ENCODE peak calls at places on chromosomes 4 and X, in nine cellular contexts. H is HCT116, N is body of pancreas, C is tibial nerve, L is HepG2, Y is right lobe of liver, U is ovary, O is breast epithelium, R is IMR-90. E is an unnamed sample.

GRCh38 chrX:82648062-82648461 is 860.0 kb upstream of the POU3F4 start:
- DNase-seq in R (no peak), L (no peak), U (no peak), O (no peak), Y (no peak), C (no peak), N (no peak), H (no peak), E (no peak)

GRCh38 chr4:72449705-72450104 is 119.3 kb downstream of the ADAMTS3 start:
- DNase-seq in H (no peak), Y (no peak), R (peak), U (no peak), N (no peak), C (no peak), O (no peak), L (no peak), E (no peak)

GRCh38 chr4:90960840-90961239 is 833.6 kb downstream of the CCSER1 start:
- DNase-seq in O (no peak), U (no peak), R (no peak), Y (no peak), L (no peak), H (no peak), C (no peak), N (no peak), E (no peak)

GRCh38 chr4:16794816-16795445 is 103.5 kb downstream of the LDB2 start:
- DNase-seq in U (peak), Y (peak), H (peak), L (peak), N (peak), O (no peak), R (peak), C (peak), E (peak)

GRCh38 chr4:140603286-140603685 is 34.5 kb upstream of the UCP1 start:
- DNase-seq in Y (no peak), C (no peak), H (no peak), O (no peak), L (no peak), R (no peak), N (no peak), U (no peak), E (no peak)

GRCh38 chr4:10664408-10664807 is 20.2 kb downstream of the CLNK start:
- DNase-seq in O (peak), L (no peak), N (no peak), Y (no peak), H (no peak), C (peak), R (peak), U (no peak), E (no peak)

GRCh38 chr4:23775694-23776093 is 114.2 kb downstream of the PPARGC1A start:
- DNase-seq in R (no peak), Y (no peak), L (peak), U (no peak), O (no peak), H (no peak), N (no peak), C (no peak), E (no peak)

GRCh38 chr4:120658772-120659171 is 263.8 kb downstream of the PRDM5 start:
- DNase-seq in Y (no peak), L (no peak), C (no peak), O (no peak), N (no peak), H (no peak), R (no peak), U (no peak), E (no peak)

GRCh38 chr4:53043900-53044650 is 182.0 kb downstream of the RASL11B start:
- DNase-seq in C (no peak), O (no peak), H (no peak), U (no peak), Y (no peak), L (no peak), R (no peak), N (no peak), E (no peak)

GRCh38 chr4:8865681-8866310 is 5.8 kb downstream of the HMX1 start:
- DNase-seq in O (no peak), H (no peak), N (no peak), U (no peak), Y (no peak), C (no peak), L (no peak), R (no peak), E (no peak)

GRCh38 chrX:41095962-41096955 is 11.0 kb downstream of the USP9X start:
- DNase-seq in R (no peak), U (no peak), C (no peak), L (no peak), N (no peak), Y (no peak), O (no peak), H (no peak), E (no peak)

DNA sequence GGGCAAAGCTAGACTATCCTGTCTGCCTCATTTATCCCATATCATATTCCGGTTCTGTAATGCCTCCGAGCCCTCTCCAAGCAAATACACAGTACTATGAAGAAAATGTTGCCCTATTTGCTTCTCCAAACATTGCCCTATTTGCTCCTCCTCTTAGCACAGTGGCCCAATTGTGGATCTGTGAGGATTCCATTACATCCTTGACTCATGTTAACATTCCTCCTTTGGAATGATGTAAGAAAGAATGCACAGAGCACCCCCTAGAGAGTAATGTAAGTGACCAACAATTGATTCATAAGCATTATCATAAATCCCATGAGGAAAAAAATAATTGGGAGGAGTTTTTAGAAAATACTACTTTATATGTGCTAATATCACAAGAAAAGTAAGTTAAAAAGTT is 11.3 kb upstream of the BTC start:
- DNase-seq in N (no peak), C (no peak), R (peak), Y (no peak), L (peak), O (no peak), H (peak), U (no peak), E (no peak)
- TF ChIP-seq CTCF in N (no peak), C (no peak), R (peak), Y (no peak), L (no peak), O (no peak), H (peak), U (no peak), E (no peak)

GRCh38 chr4:79053754-79054153 is 114.5 kb upstream of the PAQR3 start:
- DNase-seq in N (no peak), L (no peak), R (no peak), C (no peak), O (no peak), U (no peak), H (no peak), Y (no peak), E (no peak)

GRCh38 chr4:79046191-79046590 is 107.0 kb upstream of the PAQR3 start:
- DNase-seq in N (no peak), U (no peak), O (no peak), C (no peak), R (no peak), L (no peak), Y (no peak), H (no peak), E (no peak)

GRCh38 chr4:79048878-79049277 is 109.6 kb upstream of the PAQR3 start:
- DNase-seq in O (no peak), R (no peak), U (no peak), H (no peak), N (no peak), Y (no peak), C (no peak), L (no peak), E (no peak)

GRCh38 chr4:79049840-79050520 is 110.7 kb upstream of the PAQR3 start:
- DNase-seq in U (no peak), L (no peak), H (no peak), R (no peak), C (no peak), Y (no peak), N (no peak), O (no peak), E (no peak)

DNA sequence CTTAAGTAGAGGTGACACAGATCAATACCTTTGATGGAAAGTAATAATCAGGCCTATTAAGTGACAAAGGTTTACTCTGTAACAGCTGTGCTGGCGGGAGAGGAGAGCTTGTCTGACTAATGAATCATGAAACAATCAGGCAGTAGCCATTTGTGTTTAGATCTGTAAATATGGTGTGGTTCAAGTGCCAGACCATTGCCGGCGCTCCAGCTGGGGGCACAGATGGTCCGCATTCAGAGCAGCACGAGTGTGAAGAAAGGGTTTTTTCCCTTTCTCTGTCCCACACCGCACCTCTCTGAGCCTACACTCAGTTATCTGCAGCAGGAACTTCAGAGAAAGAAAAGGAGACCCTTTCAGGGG is 111.3 kb upstream of the PAQR3 start:
- DNase-seq in Y (no peak), H (no peak), O (no peak), U (no peak), R (no peak), L (no peak), N (no peak), C (no peak), E (no peak)
- H3K27ac ChIP-seq in Y (no peak), H (no peak), O (no peak), U (no peak), R (no peak), L (no peak), N (no peak), C (no peak), E (no peak)

GRCh38 chrX:100636321-100636991 is at the start of gene TSPAN6:
- DNase-seq in C (peak), U (peak), N (peak), Y (peak), H (peak), L (peak), R (peak), O (peak), E (peak)
- TF ChIP-seq POLR2A in C (no peak), U (no peak), N (peak), Y (peak), H (no peak), L (peak), R (peak), O (no peak), E (peak)

GRCh38 chr4:95833652-95834276 is 6.1 kb upstream of the PDHA2 start:
- DNase-seq in R (no peak), C (no peak), H (no peak), Y (no peak), L (no peak), O (no peak), U (no peak), N (no peak), E (no peak)

GRCh38 chr4:95838192-95838591 is 1.7 kb upstream of the PDHA2 start:
- DNase-seq in O (no peak), H (no peak), R (no peak), C (no peak), L (no peak), N (no peak), U (no peak), Y (no peak), E (no peak)

GRCh38 chr4:95830647-95831046 is 9.2 kb upstream of the PDHA2 start:
- DNase-seq in R (no peak), C (no peak), L (no peak), H (no peak), O (no peak), Y (no peak), U (no peak), N (no peak), E (no peak)

GRCh38 chr4:95839891-95840290 is at the start of gene PDHA2:
- DNase-seq in R (no peak), U (no peak), C (no peak), L (no peak), O (no peak), Y (no peak), N (no peak), H (no peak), E (no peak)

DNA sequence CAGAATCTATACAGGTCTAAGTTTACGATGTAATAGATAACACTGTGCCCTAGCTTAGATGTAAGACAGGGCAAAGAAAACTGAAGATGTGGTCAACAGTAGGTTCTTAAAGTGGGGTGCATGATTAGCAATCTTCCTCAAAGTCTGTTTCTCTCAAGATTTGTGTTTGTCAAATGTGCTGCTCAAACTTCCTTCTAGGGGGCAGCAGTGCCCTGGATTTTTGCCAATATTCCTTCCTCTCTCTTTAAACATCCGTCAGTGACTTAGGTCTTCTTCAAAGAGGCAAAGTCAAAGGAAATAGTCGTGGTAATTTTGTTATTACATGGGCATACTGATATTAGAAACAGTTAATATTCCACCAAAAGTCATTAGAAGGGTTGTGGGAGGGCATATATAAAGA is 4.2 kb upstream of the PDHA2 start:
- DNase-seq in Y (no peak), H (peak), L (no peak), O (no peak), R (no peak), U (no peak), C (no peak), N (no peak), E (no peak)
- TF ChIP-seq CTCF in Y (no peak), H (peak), L (no peak), O (no peak), R (no peak), U (no peak), C (no peak), N (no peak), E (no peak)

GRCh38 chr4:147057631-147057980 is 111.9 kb upstream of the TTC29 start:
- DNase-seq in H (no peak), L (no peak), Y (no peak), N (no peak), U (no peak), C (no peak), O (no peak), R (peak), E (no peak)
- H3K27ac ChIP-seq in H (no peak), L (no peak), Y (no peak), N (no peak), U (no peak), C (peak), O (no peak), R (peak), E (no peak)

GRCh38 chrX:136198678-136199243 is 51.4 kb downstream of the FHL1 start:
- DNase-seq in Y (no peak), N (no peak), L (no peak), U (no peak), H (no peak), C (no peak), R (no peak), O (no peak), E (no peak)

GRCh38 chrX:136194546-136194945 is 47.2 kb downstream of the FHL1 start:
- DNase-seq in O (no peak), H (no peak), Y (no peak), R (no peak), U (no peak), C (no peak), N (no peak), L (no peak), E (no peak)

GRCh38 chrX:136195247-136195646 is 47.9 kb downstream of the FHL1 start:
- DNase-seq in C (no peak), U (no peak), O (no peak), R (no peak), H (no peak), Y (no peak), L (no peak), N (no peak), E (no peak)

GRCh38 chrX:136198010-136198409 is 50.7 kb downstream of the FHL1 start:
- DNase-seq in C (no peak), H (no peak), L (no peak), Y (no peak), R (no peak), O (no peak), U (no peak), N (no peak), E (no peak)

GRCh38 chrX:136196691-136197155 is 49.4 kb downstream of the FHL1 start:
- DNase-seq in U (no peak), O (no peak), R (no peak), C (no peak), Y (no peak), H (no peak), L (no peak), N (no peak), E (no peak)
- TF ChIP-seq POLR2A in U (no peak), O (no peak), R (no peak), C (no peak), Y (no peak), H (no peak), L (no peak), N (no peak), E (peak)

GRCh38 chr4:41725254-41725653 is 23.3 kb downstream of the PHOX2B start:
- DNase-seq in O (no peak), Y (no peak), U (no peak), R (no peak), C (no peak), H (no peak), L (no peak), N (no peak), E (no peak)
- TF ChIP-seq CTCF in O (no peak), Y (no peak), U (no peak), R (no peak), C (no peak), H (peak), L (no peak), N (no peak), E (no peak)

DNA sequence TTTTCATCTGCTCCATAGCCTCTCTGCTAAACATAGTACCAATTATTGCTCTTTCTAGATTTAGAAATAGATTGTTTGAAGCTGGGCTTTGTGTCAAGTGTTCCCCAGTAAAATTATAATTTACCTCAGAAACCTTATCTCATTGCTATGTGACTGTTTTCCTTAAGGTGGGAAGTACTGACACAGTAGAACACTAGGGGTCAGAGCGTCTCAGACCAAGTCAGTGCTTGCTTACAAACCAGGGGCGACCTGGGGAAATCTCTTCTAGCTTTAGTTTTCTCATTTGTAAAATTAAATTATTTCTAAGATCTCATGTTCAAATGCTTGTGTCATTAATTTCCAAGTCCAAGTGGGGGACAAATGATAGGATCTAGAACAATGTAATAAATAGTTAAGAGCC is 360.4 kb downstream of the RAPGEF2 start:
- DNase-seq in Y (no peak), R (no peak), O (no peak), C (no peak), N (no peak), U (no peak), L (no peak), H (no peak), E (no peak)
- H3K27ac ChIP-seq in Y (no peak), R (no peak), O (no peak), C (no peak), N (no peak), U (no peak), L (no peak), H (no peak), E (no peak)

GRCh38 chrX:110002300-110003166 is at the start of gene TMEM164:
- DNase-seq in U (peak), H (peak), L (peak), O (peak), N (peak), C (peak), R (peak), Y (peak), E (peak)
- TF ChIP-seq POLR2A in U (no peak), H (no peak), L (peak), O (no peak), N (peak), C (no peak), R (peak), Y (no peak), E (peak)